ENCODE peak calls at places on chromosomes 16 and 17, in eight cellular contexts. Z, F, R, D, O, A, M and Q are unnamed samples. For H3K4me1 and H3K9me3, the result is how much of the 10 kb centered on the place peaks cover.

GRCh38 chr16:21593530-21594289 is 5.7 kb upstream of the METTL9 start:
- DNase-seq in Z (no peak), F (no peak), R (no peak), D (no peak), O (no peak), A (no peak), M (no peak), Q (no peak)

GRCh38 chr17:1967092-1967662 is 58.0 kb downstream of the RTN4RL1 start:
- DNase-seq in Z (no peak), F (no peak), R (no peak), D (no peak), O (no peak), A (no peak), M (peak), Q (no peak)

GRCh38 chr16:57805176-57805575 is 2.9 kb upstream of the KIFC3 start:
- DNase-seq in Z (no peak), F (no peak), R (no peak), D (no peak), O (no peak), A (no peak), M (no peak), Q (no peak)

GRCh38 chr17:79905832-79906231 is 66.6 kb upstream of the CBX4 start:
- DNase-seq in Z (peak), F (peak), R (no peak), D (peak), O (peak), A (peak), M (no peak), Q (no peak)

GRCh38 chr16:19860146-19861030 is 24.3 kb downstream of the GPRC5B start:
- DNase-seq in Z (no peak), F (peak), R (no peak), D (no peak), O (peak), A (no peak), M (peak), Q (no peak)

GRCh38 chr17:13353590-13353989 is 248.1 kb downstream of the HS3ST3A1 start:
- DNase-seq in Z (peak), F (no peak), R (no peak), D (peak), O (peak), A (no peak), M (no peak), Q (no peak)

GRCh38 chr17:20063665-20064648 is 54.8 kb downstream of the SPECC1 start:
- DNase-seq in Z (no peak), F (peak), R (no peak), D (peak), O (peak), A (peak), M (no peak), Q (peak)

GRCh38 chr17:78346605-78347250 is 13.1 kb downstream of the SOCS3 start:
- DNase-seq in Z (no peak), F (peak), R (no peak), D (peak), O (no peak), A (no peak), M (no peak), Q (no peak)

GRCh38 chr17:69588316-69588715 is 173.8 kb downstream of the MAP2K6 start:
- DNase-seq in Z (no peak), F (no peak), R (no peak), D (no peak), O (no peak), A (no peak), M (no peak), Q (no peak)

GRCh38 chr16:2237552-2238395 is 1.5 kb downstream of the DNASE1L2 start:
- DNase-seq in Z (peak), F (no peak), R (no peak), D (no peak), O (no peak), A (no peak), M (peak), Q (no peak)

GRCh38 chr16:89357055-89357454 is 133.3 kb downstream of the ANKRD11 start:
- DNase-seq in Z (no peak), F (peak), R (no peak), D (no peak), O (no peak), A (no peak), M (no peak), Q (no peak)

GRCh38 chr16:89359296-89360147 is 130.8 kb downstream of the ANKRD11 start:
- DNase-seq in Z (no peak), F (no peak), R (no peak), D (peak), O (no peak), A (no peak), M (no peak), Q (no peak)

GRCh38 chr16:89358030-89359005 is 132.0 kb downstream of the ANKRD11 start:
- DNase-seq in Z (no peak), F (no peak), R (no peak), D (no peak), O (no peak), A (no peak), M (no peak), Q (no peak)

GRCh38 chr16:89355686-89356085 is 134.7 kb downstream of the ANKRD11 start:
- DNase-seq in Z (no peak), F (no peak), R (no peak), D (no peak), O (no peak), A (no peak), M (no peak), Q (no peak)

DNA sequence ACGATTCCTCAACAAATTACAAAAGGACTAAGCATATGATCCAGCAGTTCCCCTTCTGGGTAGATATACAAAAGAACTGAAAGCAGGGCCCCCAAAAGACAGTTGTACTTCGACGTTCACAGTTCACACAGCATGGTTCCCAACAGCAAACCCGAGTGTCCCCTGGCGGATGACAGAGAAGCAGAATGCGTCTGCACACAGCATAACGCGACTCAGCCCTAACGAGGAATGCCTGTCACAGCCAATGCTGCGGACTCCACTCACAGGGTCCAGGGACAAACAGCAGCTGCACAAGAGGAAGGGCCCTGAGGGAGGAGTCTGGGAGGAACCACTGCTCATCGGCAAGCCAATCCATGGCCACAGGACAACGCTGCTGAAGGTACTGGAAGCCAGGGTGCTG is 132.9 kb downstream of the ANKRD11 start:
- DNase-seq in Z (peak), F (no peak), R (no peak), D (peak), O (no peak), A (no peak), M (peak), Q (no peak)
- H3K4me1 ChIP-seq in Z (under half), F (under half), R (half or more), D (under half), O (half or more), A (under half), M (under half), Q (under half)

GRCh38 chr16:3400779-3401688 is at the start of the genes ZNF174 and ZSCAN32:
- DNase-seq in Z (peak), F (peak), R (peak), D (peak), O (peak), A (peak), M (peak), Q (peak)

GRCh38 chr16:3400446-3400778 is 392 bp downstream of the ZSCAN32 start:
- DNase-seq in Z (no peak), F (no peak), R (no peak), D (no peak), O (no peak), A (no peak), M (no peak), Q (peak)

DNA sequence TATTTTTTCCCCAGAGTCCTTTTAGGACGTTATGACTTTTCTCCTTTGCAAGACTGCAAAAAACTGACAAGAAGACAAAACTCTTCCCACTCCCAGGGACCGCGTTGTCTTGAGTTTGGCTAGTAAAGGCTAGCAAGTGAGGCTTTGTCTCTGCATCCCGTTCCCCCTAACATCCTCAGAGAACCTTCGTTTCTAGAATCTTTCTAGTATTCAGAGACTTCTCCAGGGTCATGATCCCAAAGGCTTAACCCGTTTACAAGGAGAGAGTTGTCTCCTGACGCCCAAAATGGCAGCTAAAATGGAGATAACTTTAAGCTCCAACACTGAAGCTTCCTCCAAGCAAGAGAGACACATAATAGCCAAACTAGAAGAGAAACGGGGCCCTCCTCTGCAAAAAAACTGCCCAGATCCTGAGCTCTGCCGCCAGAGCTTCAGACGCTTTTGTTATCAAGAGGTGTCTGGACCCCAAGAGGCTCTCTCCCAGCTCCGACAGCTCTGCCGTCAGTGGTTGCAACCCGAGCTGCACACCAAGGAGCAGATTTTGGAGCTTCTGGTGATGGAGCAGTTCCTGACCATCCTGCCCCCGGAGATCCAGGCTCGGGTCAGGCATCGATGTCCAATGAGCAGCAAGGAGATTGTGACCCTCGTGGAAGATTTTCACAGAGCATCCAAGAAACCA is 843 bp downstream of the ZNF174 start:
- DNase-seq in Z (peak), F (peak), R (peak), D (peak), O (peak), A (no peak), M (peak), Q (no peak)
- H3K9me3 ChIP-seq in Z (under half), F (under half), R (under half), D (under half), O (under half), A (under half), M (under half), Q (under half)

GRCh38 chr17:41619162-41619933 is 5.0 kb downstream of the KRT17 start:
- DNase-seq in Z (no peak), F (no peak), R (no peak), D (no peak), O (no peak), A (no peak), M (no peak), Q (no peak)

GRCh38 chr17:41617136-41617535 is 4.6 kb upstream of the KRT16 start:
- DNase-seq in Z (no peak), F (no peak), R (no peak), D (no peak), O (no peak), A (no peak), M (no peak), Q (no peak)

GRCh38 chr17:41620583-41621434 is 3.6 kb downstream of the KRT17 start:
- DNase-seq in Z (no peak), F (no peak), R (no peak), D (peak), O (no peak), A (no peak), M (no peak), Q (no peak)

GRCh38 chr17:41617698-41618097 is 5.1 kb upstream of the KRT16 start:
- DNase-seq in Z (no peak), F (no peak), R (no peak), D (no peak), O (no peak), A (no peak), M (no peak), Q (no peak)

DNA sequence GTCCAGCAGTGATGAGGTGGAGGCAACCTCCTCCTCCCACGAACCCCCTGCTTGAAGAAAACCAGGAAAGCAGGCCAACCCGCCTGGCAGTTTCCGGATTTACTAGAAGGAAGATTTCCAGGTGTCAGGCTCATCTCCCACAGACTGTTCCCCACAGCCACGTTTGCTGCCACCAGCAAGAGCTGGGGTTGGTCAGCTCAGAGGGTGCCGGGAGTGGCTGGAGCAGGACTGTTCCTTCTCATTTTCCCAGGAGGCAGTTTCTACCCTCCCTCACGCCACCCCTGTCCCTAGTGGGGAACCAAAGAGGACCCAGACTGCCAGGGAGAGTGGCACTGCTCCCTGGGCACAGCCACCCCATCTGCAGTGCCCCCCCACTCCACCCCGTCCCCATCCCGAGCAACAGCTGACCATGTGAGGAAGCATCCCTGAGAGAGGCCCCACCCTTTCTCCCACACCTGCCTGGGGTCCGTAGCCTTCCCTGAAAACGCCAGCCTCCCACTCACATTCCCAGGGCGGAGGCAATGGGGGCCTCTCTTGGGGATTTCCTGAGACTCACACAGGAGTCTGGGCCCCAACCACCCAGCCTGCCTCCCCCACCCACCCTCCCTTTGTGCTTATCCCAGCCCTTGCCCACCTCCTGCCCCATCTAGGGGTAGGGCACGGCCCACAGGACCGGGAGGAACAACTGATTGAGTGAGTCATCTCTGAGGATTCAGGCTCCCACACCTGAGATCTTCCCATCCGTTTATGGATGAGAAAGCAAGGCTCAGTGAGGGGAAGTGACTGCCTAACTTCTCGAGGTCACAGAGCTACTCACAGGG is 5.8 kb downstream of the KRT17 start:
- DNase-seq in Z (no peak), F (peak), R (no peak), D (no peak), O (no peak), A (no peak), M (no peak), Q (no peak)
- TF ChIP-seq EZH2phosphoT487 in Z (no peak), F (no peak), R (no peak), D (no peak), O (no peak), A (no peak), M (no peak), Q (no peak)

DNA sequence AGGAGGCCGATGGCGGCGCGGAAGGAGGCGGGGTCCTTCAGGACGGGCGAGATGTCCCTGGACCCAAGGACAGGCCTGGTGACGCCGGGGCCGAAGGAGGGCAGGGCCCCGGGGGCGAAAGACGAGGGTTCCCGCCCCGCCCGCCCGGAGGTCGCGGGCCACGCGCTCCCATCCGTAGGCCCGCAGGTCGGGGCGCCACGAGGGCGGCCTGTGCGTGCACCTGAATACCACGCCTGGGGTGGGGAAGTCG is 203 bp downstream of the APRT start:
- DNase-seq in Z (no peak), F (no peak), R (no peak), D (no peak), O (no peak), A (no peak), M (no peak), Q (no peak)
- H3K4me1 ChIP-seq in Z (under half), F (under half), R (under half), D (under half), O (under half), A (under half), M (under half), Q (under half)